ENCODE peak calls at places on chromosomes 1 and 21, in five cellular contexts. One of them, this sample, is unnamed.

GRCh38 chr21:26177741-26178452 is 7.3 kb upstream of the APP start:
- DNase-seq in upper lobe of right lung: no peak
- DNase-seq in SK-N-SH: no peak
- DNase-seq in body of pancreas: no peak
- DNase-seq in BJ: no peak
- DNase-seq in this sample: no peak

GRCh38 chr1:186865861-186866260 is 37.1 kb downstream of the PLA2G4A start:
- DNase-seq in BJ: no peak
- DNase-seq in body of pancreas: no peak
- DNase-seq in upper lobe of right lung: no peak
- DNase-seq in SK-N-SH: no peak
- DNase-seq in this sample: no peak

GRCh38 chr1:77378723-77379533 is 97.1 kb downstream of the AK5 start:
- DNase-seq in BJ: no peak
- DNase-seq in SK-N-SH: no peak
- DNase-seq in body of pancreas: no peak
- DNase-seq in upper lobe of right lung: no peak
- DNase-seq in this sample: no peak

GRCh38 chr1:19668893-19669292 is 4.2 kb downstream of the HTR6 start:
- DNase-seq in SK-N-SH: no peak
- DNase-seq in upper lobe of right lung: no peak
- DNase-seq in body of pancreas: no peak
- DNase-seq in BJ: no peak
- DNase-seq in this sample: no peak

GRCh38 chr1:75135829-75136142 is 1.6 kb downstream of the LHX8 start:
- DNase-seq in body of pancreas: no peak
- DNase-seq in SK-N-SH: no peak
- DNase-seq in BJ: no peak
- DNase-seq in upper lobe of right lung: no peak
- DNase-seq in this sample: no peak

GRCh38 chr1:101291562-101292035 is 54.8 kb downstream of the S1PR1 start:
- DNase-seq in BJ: peak; percentile 56
- DNase-seq in SK-N-SH: no peak
- DNase-seq in body of pancreas: no peak
- DNase-seq in upper lobe of right lung: no peak
- DNase-seq in this sample: peak; percentile 85

GRCh38 chr1:17857109-17857499 is 102.0 kb downstream of the ACTL8 start:
- DNase-seq in body of pancreas: no peak
- DNase-seq in BJ: no peak
- DNase-seq in upper lobe of right lung: no peak
- DNase-seq in SK-N-SH: no peak
- DNase-seq in this sample: no peak

GRCh38 chr1:221576268-221576667 is 165.6 kb downstream of the DUSP10 start:
- DNase-seq in BJ: peak; percentile 33
- DNase-seq in upper lobe of right lung: no peak
- DNase-seq in body of pancreas: no peak
- DNase-seq in SK-N-SH: no peak
- DNase-seq in this sample: peak; percentile 2

GRCh38 chr1:53060580-53060979 is 1.4 kb upstream of the PODN start:
- DNase-seq in SK-N-SH: no peak
- DNase-seq in body of pancreas: no peak
- DNase-seq in upper lobe of right lung: no peak
- DNase-seq in BJ: peak; percentile 88
- DNase-seq in this sample: no peak

GRCh38 chr1:172948457-172948856 is 102.3 kb downstream of the TNFSF18 start:
- DNase-seq in upper lobe of right lung: no peak
- DNase-seq in body of pancreas: no peak
- DNase-seq in SK-N-SH: no peak
- DNase-seq in BJ: no peak
- DNase-seq in this sample: no peak

GRCh38 chr1:205576805-205577761 is 54.7 kb downstream of the ELK4 start:
- DNase-seq in body of pancreas: no peak
- DNase-seq in BJ: no peak
- DNase-seq in SK-N-SH: no peak
- DNase-seq in upper lobe of right lung: peak; percentile 45
- DNase-seq in this sample: no peak

GRCh38 chr1:154400381-154400801 is 4.8 kb upstream of the IL6R start:
- DNase-seq in BJ: no peak
- DNase-seq in body of pancreas: no peak
- DNase-seq in upper lobe of right lung: peak; percentile 2
- DNase-seq in SK-N-SH: no peak
- DNase-seq in this sample: peak; percentile 86

GRCh38 chr1:173453982-173454381 is 23.2 kb upstream of the PRDX6 start:
- DNase-seq in upper lobe of right lung: no peak
- DNase-seq in body of pancreas: no peak
- DNase-seq in SK-N-SH: no peak
- DNase-seq in BJ: no peak
- DNase-seq in this sample: no peak

GRCh38 chr1:231252336-231252735 is 11.3 kb downstream of the GNPAT start:
- DNase-seq in body of pancreas: no peak
- DNase-seq in BJ: no peak
- DNase-seq in upper lobe of right lung: no peak
- DNase-seq in SK-N-SH: no peak
- DNase-seq in this sample: no peak

GRCh38 chr21:37821791-37822450 is 94.3 kb downstream of the KCNJ6 start:
- DNase-seq in body of pancreas: no peak
- DNase-seq in BJ: no peak
- DNase-seq in SK-N-SH: no peak
- DNase-seq in upper lobe of right lung: no peak
- DNase-seq in this sample: no peak

GRCh38 chr21:41663805-41664788 is 102.8 kb downstream of the RIPK4 start:
- DNase-seq in SK-N-SH: no peak
- DNase-seq in BJ: no peak
- DNase-seq in upper lobe of right lung: no peak
- DNase-seq in body of pancreas: peak; percentile 24
- DNase-seq in this sample: peak; percentile 57

GRCh38 chr1:56808385-56808784 is 10.8 kb downstream of the FYB2 start:
- DNase-seq in BJ: no peak
- DNase-seq in upper lobe of right lung: no peak
- DNase-seq in body of pancreas: no peak
- DNase-seq in SK-N-SH: no peak
- DNase-seq in this sample: no peak

GRCh38 chr1:89085781-89086180 is 20.8 kb upstream of the GBP1 start:
- DNase-seq in SK-N-SH: peak; percentile 62
- DNase-seq in BJ: no peak
- DNase-seq in body of pancreas: peak; percentile 49
- DNase-seq in upper lobe of right lung: no peak
- DNase-seq in this sample: peak; percentile 58

GRCh38 chr1:9629445-9630201 is 21.9 kb upstream of the PIK3CD start:
- DNase-seq in BJ: no peak
- DNase-seq in body of pancreas: peak; percentile 25
- DNase-seq in SK-N-SH: no peak
- DNase-seq in upper lobe of right lung: peak; percentile 87
- DNase-seq in this sample: peak; percentile 95

GRCh38 chr1:166588741-166589140 is 250.5 kb upstream of the POGK start:
- DNase-seq in body of pancreas: no peak
- DNase-seq in BJ: no peak
- DNase-seq in upper lobe of right lung: no peak
- DNase-seq in SK-N-SH: no peak
- DNase-seq in this sample: no peak

GRCh38 chr1:163107655-163108054 is 38.5 kb downstream of the RGS4 start:
- DNase-seq in body of pancreas: no peak
- DNase-seq in upper lobe of right lung: no peak
- DNase-seq in BJ: no peak
- DNase-seq in SK-N-SH: no peak
- DNase-seq in this sample: no peak

GRCh38 chr1:88566615-88567387 is 117.3 kb upstream of the PKN2 start:
- DNase-seq in upper lobe of right lung: no peak
- DNase-seq in SK-N-SH: no peak
- DNase-seq in body of pancreas: no peak
- DNase-seq in BJ: no peak
- DNase-seq in this sample: no peak

GRCh38 chr1:9281071-9281827 is 11.4 kb upstream of the SPSB1 start:
- DNase-seq in SK-N-SH: no peak
- DNase-seq in upper lobe of right lung: no peak
- DNase-seq in BJ: no peak
- DNase-seq in body of pancreas: no peak
- DNase-seq in this sample: no peak

GRCh38 chr1:211198880-211199279 is 60.3 kb upstream of the RCOR3 start:
- DNase-seq in upper lobe of right lung: no peak
- DNase-seq in BJ: no peak
- DNase-seq in SK-N-SH: no peak
- DNase-seq in body of pancreas: no peak
- DNase-seq in this sample: no peak

GRCh38 chr1:212012034-212012740 is 23.2 kb downstream of the INTS7 start:
- DNase-seq in SK-N-SH: peak; percentile 85
- DNase-seq in upper lobe of right lung: peak; percentile 67
- DNase-seq in body of pancreas: peak; percentile 79
- DNase-seq in BJ: no peak
- DNase-seq in this sample: peak; percentile 71

GRCh38 chr1:203291201-203292096 is 13.9 kb upstream of the BTG2 start:
- DNase-seq in BJ: no peak
- DNase-seq in upper lobe of right lung: no peak
- DNase-seq in body of pancreas: peak; percentile 64
- DNase-seq in SK-N-SH: no peak
- DNase-seq in this sample: no peak

GRCh38 chr1:60621524-60621923 is 460.8 kb upstream of the NFIA start:
- DNase-seq in upper lobe of right lung: no peak
- DNase-seq in SK-N-SH: peak; percentile 11
- DNase-seq in body of pancreas: peak; percentile 42
- DNase-seq in BJ: no peak
- DNase-seq in this sample: no peak

GRCh38 chr1:73593379-73593778 is 604.6 kb downstream of the LRRIQ3 start:
- DNase-seq in SK-N-SH: no peak
- DNase-seq in upper lobe of right lung: no peak
- DNase-seq in BJ: no peak
- DNase-seq in body of pancreas: peak; percentile 45
- DNase-seq in this sample: peak; percentile 13

GRCh38 chr1:42993631-42994121 is 35.0 kb upstream of the SLC2A1 start:
- DNase-seq in upper lobe of right lung: no peak
- DNase-seq in SK-N-SH: no peak
- DNase-seq in body of pancreas: no peak
- DNase-seq in BJ: no peak
- DNase-seq in this sample: peak; percentile 68

GRCh38 chr1:115767403-115767802 is 1.1 kb downstream of the CASQ2 start:
- DNase-seq in SK-N-SH: no peak
- DNase-seq in upper lobe of right lung: no peak
- DNase-seq in body of pancreas: no peak
- DNase-seq in BJ: no peak
- DNase-seq in this sample: no peak

GRCh38 chr1:115771094-115771846 is 2.8 kb upstream of the CASQ2 start:
- DNase-seq in body of pancreas: peak; percentile 74
- DNase-seq in upper lobe of right lung: no peak
- DNase-seq in SK-N-SH: peak; percentile 26
- DNase-seq in BJ: no peak
- DNase-seq in this sample: no peak

GRCh38 chr1:115768549-115768948 is at the start of gene CASQ2:
- DNase-seq in SK-N-SH: no peak
- DNase-seq in upper lobe of right lung: no peak
- DNase-seq in BJ: no peak
- DNase-seq in body of pancreas: no peak
- DNase-seq in this sample: no peak

DNA sequence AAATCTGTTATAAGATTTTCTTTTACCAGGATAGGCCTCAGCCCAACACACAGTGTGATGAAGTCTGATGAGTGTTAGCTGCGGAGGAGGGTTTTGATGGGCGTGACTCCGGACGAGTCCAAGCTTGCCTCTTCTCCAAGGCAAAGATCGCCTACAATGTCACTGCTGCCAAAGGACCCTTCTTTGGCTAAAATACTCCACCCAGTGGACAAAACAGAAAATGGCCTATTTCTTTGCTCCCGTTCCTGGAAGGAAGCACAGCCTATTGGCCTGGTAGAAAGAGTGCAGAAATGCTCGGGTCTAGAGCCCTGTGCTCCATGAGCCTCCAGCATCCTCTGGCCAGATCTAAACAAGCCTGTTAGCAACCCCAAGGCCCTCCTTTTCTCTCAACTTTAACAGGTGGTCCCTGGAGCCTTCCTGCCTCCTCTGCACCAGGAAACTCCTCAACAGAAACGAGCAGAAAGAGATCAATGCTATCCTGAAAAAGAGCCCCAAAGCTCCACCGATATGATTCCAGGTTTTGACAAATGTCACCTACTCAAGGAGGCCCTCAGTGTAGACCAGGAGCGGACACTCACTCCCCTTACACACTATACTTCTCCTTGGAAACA is 3.4 kb upstream of the CASQ2 start:
- DNase-seq in body of pancreas: peak; percentile 67
- DNase-seq in SK-N-SH: peak; percentile 68
- DNase-seq in upper lobe of right lung: no peak
- DNase-seq in BJ: peak; percentile 37
- DNase-seq in this sample: peak; percentile 81
- H3K4me3 ChIP-seq in body of pancreas: no peak overlapping the region
- H3K4me3 ChIP-seq in SK-N-SH: no peak overlapping the region
- H3K4me3 ChIP-seq in upper lobe of right lung: no peak overlapping the region
- H3K4me3 ChIP-seq in BJ: no peak overlapping the region
- H3K4me3 ChIP-seq in this sample: no peak overlapping the region

GRCh38 chr1:157218671-157219070 is 80.5 kb upstream of the ETV3 start:
- DNase-seq in SK-N-SH: no peak
- DNase-seq in body of pancreas: no peak
- DNase-seq in BJ: no peak
- DNase-seq in upper lobe of right lung: no peak
- DNase-seq in this sample: no peak
- TF ChIP-seq CTCF in SK-N-SH: no peak
- TF ChIP-seq CTCF in body of pancreas: no peak
- TF ChIP-seq CTCF in BJ: no peak
- TF ChIP-seq CTCF in upper lobe of right lung: no peak
- TF ChIP-seq CTCF in this sample: no peak

GRCh38 chr1:41383094-41383852 is 22.0 kb downstream of the FOXO6 start:
- DNase-seq in body of pancreas: no peak
- DNase-seq in BJ: no peak
- DNase-seq in SK-N-SH: no peak
- DNase-seq in upper lobe of right lung: no peak
- DNase-seq in this sample: peak; percentile 80

GRCh38 chr1:41380979-41381690 is 19.9 kb downstream of the FOXO6 start:
- DNase-seq in SK-N-SH: peak; percentile 83
- DNase-seq in body of pancreas: peak; percentile 75
- DNase-seq in BJ: no peak
- DNase-seq in upper lobe of right lung: peak; percentile 80
- DNase-seq in this sample: peak; percentile 66

GRCh38 chr1:41384579-41384978 is 23.3 kb downstream of the FOXO6 start:
- DNase-seq in BJ: no peak
- DNase-seq in upper lobe of right lung: no peak
- DNase-seq in SK-N-SH: no peak
- DNase-seq in body of pancreas: no peak
- DNase-seq in this sample: no peak

GRCh38 chr1:41381691-41382530 is 20.7 kb downstream of the FOXO6 start:
- DNase-seq in body of pancreas: peak; percentile 47
- DNase-seq in BJ: no peak
- DNase-seq in upper lobe of right lung: peak; percentile 84
- DNase-seq in SK-N-SH: peak; percentile 88
- DNase-seq in this sample: no peak

GRCh38 chr1:41382531-41383090 is 21.4 kb downstream of the FOXO6 start:
- DNase-seq in SK-N-SH: peak; percentile 77
- DNase-seq in upper lobe of right lung: peak; percentile 82
- DNase-seq in body of pancreas: peak; percentile 47
- DNase-seq in BJ: no peak
- DNase-seq in this sample: no peak
- H3K4me3 ChIP-seq in SK-N-SH: peak overlapping the region; percentile 43
- H3K4me3 ChIP-seq in upper lobe of right lung: peak overlapping the region; percentile 56
- H3K4me3 ChIP-seq in body of pancreas: no peak overlapping the region
- H3K4me3 ChIP-seq in BJ: peak overlapping the region; percentile 44
- H3K4me3 ChIP-seq in this sample: no peak overlapping the region

DNA sequence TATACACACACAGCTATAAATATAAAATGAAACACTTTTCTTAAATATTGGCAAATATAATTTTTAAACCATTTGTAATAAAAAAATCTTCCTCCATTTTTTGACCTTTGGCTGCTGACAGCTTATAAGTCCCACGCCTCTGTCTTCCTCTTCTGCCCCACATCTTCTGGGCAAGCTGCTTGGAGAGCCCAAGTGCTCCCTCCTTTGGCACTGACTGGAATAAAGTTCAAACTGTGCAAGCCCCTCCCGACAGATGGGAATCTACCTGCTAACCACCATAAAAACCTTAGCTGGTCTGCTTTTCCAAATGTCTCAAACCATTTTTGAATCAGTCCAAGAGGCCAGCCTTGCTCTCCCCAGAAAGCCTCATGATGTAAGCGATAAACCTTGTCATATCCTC is 99.7 kb downstream of the SNX7 start:
- DNase-seq in upper lobe of right lung: no peak
- DNase-seq in body of pancreas: no peak
- DNase-seq in BJ: no peak
- DNase-seq in SK-N-SH: no peak
- DNase-seq in this sample: peak; percentile 24
- TF ChIP-seq CTCF in upper lobe of right lung: no peak
- TF ChIP-seq CTCF in body of pancreas: no peak
- TF ChIP-seq CTCF in BJ: peak; percentile 4
- TF ChIP-seq CTCF in SK-N-SH: peak; percentile 19
- TF ChIP-seq CTCF in this sample: no peak

This sample was measured in NB4.